ENCODE peak calls at places on chromosome 14, in five cellular contexts. I is GM23248, H is fibroblast of lung, Y is mesendoderm, N is H1. K is an unnamed sample. For H3K4me1, the result is how much of the 10 kb centered on the place peaks cover.

GRCh38 chr14:78157855-78158436 is 12.2 kb upstream of the NRXN3 start:
- DNase-seq in N (peak), I (peak), H (peak), Y (peak), K (no peak)

GRCh38 chr14:23544511-23545447 is 6.8 kb downstream of the ZFHX2 start:
- DNase-seq in N (peak), I (peak), Y (peak), H (no peak), K (no peak)

GRCh38 chr14:95915326-95915725 is 38.7 kb downstream of the TUNAR start:
- DNase-seq in I (no peak), H (no peak), N (peak), Y (peak), K (no peak)

GRCh38 chr14:62706217-62706616 is 339.0 kb downstream of the KCNH5 start:
- DNase-seq in N (no peak), I (no peak), Y (no peak), H (peak), K (no peak)

GRCh38 chr14:99601301-99601945 is 2.6 kb downstream of the CCDC85C start:
- DNase-seq in I (no peak), H (peak), N (no peak), Y (no peak), K (no peak)

GRCh38 chr14:24339284-24340151 is at the start of gene RIPK3:
- DNase-seq in N (peak), Y (no peak), H (no peak), I (peak), K (peak)

GRCh38 chr14:65351493-65352224 is 60.9 kb upstream of the FUT8 start:
- DNase-seq in N (no peak), H (no peak), Y (no peak), I (no peak), K (peak)

GRCh38 chr14:50830044-50830931 is 674 bp downstream of the NIN start:
- DNase-seq in Y (peak), I (peak), H (peak), N (peak), K (peak)

GRCh38 chr14:99265571-99265970 is 6.4 kb downstream of the BCL11B start:
- DNase-seq in I (no peak), N (no peak), H (no peak), Y (no peak), K (no peak)

DNA sequence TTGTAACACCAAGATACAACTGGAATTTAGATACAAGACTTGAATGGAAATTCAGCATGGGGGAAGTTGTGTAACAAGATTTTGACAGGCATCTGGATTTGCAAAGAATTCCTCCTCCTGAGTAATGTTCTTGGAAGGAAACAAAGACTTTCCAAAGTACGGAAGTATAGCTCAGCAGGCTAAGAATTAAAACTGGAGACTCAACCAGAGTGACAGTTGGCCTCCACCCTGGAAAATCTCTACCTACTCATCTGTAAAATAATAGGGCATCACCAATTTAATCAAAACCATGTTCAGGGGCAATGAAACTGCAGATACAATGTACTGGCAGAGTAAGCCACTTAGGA is 14.8 kb downstream of the DCAF5 start:
- DNase-seq in H (peak), N (no peak), I (peak), Y (peak), K (no peak)
- H3K4me1 ChIP-seq in H (under half), N (under half), I (under half), Y (under half), K (under half)

GRCh38 chr14:80714489-80714888 is 227.0 kb downstream of the CEP128 start:
- DNase-seq in H (no peak), I (no peak), Y (no peak), N (no peak), K (no peak)
- H3K9ac ChIP-seq in H (no peak), I (no peak), Y (no peak), N (no peak), K (no peak)

DNA sequence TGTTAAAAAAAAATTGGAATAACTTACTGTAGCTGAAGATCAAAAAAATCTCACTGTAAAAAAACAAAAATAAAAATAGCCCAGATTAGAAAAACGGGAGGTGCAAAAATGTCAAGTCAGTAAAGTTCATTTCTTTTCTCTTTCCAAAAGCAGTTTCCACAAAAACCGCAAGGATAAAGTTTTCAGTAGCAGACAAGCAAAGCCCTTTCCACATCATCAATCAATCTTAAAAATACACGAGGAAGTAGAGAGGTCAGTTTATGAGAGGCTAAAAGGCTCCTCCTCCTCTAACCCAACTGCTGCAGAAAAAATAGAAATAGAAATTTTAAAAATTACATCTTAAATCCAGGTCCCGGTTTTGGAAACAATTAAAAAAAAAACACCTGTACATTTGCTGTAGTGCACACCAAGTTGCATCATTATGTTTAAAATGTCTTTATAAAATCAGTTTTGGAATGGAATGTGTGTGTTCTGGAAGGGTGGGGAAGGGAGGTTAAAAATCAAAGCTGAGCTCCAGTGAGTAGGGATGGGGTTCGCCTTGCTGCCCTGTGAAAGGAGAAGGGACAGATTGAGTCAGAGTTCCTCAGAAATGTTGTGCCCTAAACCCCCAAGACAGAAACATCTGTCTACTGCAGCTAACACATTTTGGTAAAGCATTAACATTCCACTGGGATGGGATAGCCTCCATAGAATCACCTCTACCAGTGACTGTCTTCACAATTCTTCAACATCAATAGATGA is 5.8 kb downstream of the HNRNPC start:
- DNase-seq in Y (no peak), I (peak), H (peak), N (peak), K (peak)
- H3K4me1 ChIP-seq in Y (under half), I (half or more), H (under half), N (under half), K (under half)

GRCh38 chr14:31902002-31902401 is 175.1 kb upstream of the ARHGAP5 start:
- DNase-seq in I (no peak), N (no peak), H (no peak), Y (peak), K (no peak)
- H3K9ac ChIP-seq in I (no peak), N (no peak), H (no peak), Y (no peak), K (no peak)

GRCh38 chr14:74504412-74504811 is 10.8 kb downstream of the ISCA2 start:
- DNase-seq in N (no peak), Y (no peak), H (no peak), I (no peak), K (no peak)
- H3K4me1 ChIP-seq in N (under half), Y (under half), H (under half), I (under half), K (under half)

DNA sequence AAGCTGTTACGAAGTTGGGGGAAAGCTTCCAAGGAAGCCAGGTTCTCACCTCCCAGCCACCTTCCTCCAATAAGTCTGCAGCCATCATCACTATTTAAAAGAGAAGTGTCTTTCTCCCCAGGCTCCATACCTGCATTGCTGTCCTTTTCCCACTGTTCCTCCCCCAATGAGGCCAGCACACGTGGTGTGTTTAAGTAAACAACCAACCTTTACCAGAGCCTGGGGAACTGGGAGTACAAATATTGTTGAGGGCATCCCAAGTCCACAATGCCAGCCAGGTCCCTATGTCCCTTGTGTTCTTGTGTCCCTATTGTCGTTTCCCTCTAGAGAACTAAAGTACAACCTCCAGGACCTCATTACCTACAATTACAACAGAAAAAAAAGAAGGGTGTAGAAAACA is 49.2 kb upstream of the PNMA1 start:
- DNase-seq in I (no peak), N (no peak), H (no peak), Y (no peak), K (no peak)
- H3K9ac ChIP-seq in I (no peak), N (no peak), H (no peak), Y (no peak), K (no peak)

GRCh38 chr14:104393199-104393897 is 186.2 kb upstream of the C14orf180 start:
- DNase-seq in H (no peak), Y (no peak), I (no peak), N (no peak), K (no peak)
- H3K4me1 ChIP-seq in H (under half), Y (under half), I (under half), N (under half), K (under half)